ENCODE peak calls at places on chromosome 18, in nine cellular contexts. K, L, J, B, Z, W, S, E and R are unnamed samples.

GRCh38 chr18:56086176-56086575 is 498.2 kb upstream of the TCF4 start:
- DNase-seq in K (no peak), L (no peak), J (no peak), B (no peak), Z (no peak), W (no peak), S (no peak), E (no peak), R (no peak)

GRCh38 chr18:12516049-12516677 is 108.4 kb downstream of the PRELID3A start:
- DNase-seq in K (no peak), L (no peak), J (no peak), B (no peak), Z (no peak), W (no peak), S (no peak), E (no peak), R (no peak)

GRCh38 chr18:64966667-64967066 is 784.1 kb upstream of the CDH7 start:
- DNase-seq in K (no peak), L (no peak), J (no peak), B (no peak), Z (no peak), W (no peak), S (peak), E (no peak), R (peak)

GRCh38 chr18:71485578-71485977 is 1058.6 kb downstream of the CBLN2 start:
- DNase-seq in K (no peak), L (no peak), J (no peak), B (no peak), Z (no peak), W (no peak), S (no peak), E (no peak), R (no peak)

GRCh38 chr18:63155169-63155852 is 164.3 kb downstream of the BCL2 start:
- DNase-seq in K (peak), L (peak), J (peak), B (peak), Z (peak), W (peak), S (peak), E (no peak), R (peak)

GRCh38 chr18:58100154-58100553 is 56.1 kb downstream of the NEDD4L start:
- DNase-seq in K (no peak), L (no peak), J (no peak), B (no peak), Z (no peak), W (no peak), S (no peak), E (no peak), R (no peak)

GRCh38 chr18:25360301-25360899 is 8.4 kb upstream of the ZNF521 start:
- DNase-seq in K (no peak), L (no peak), J (no peak), B (no peak), Z (no peak), W (no peak), S (no peak), E (no peak), R (no peak)

GRCh38 chr18:21134895-21135294 is 23.3 kb upstream of the ROCK1 start:
- DNase-seq in K (no peak), L (no peak), J (no peak), B (no peak), Z (peak), W (no peak), S (no peak), E (no peak), R (no peak)

GRCh38 chr18:8868779-8869415 is 163.5 kb downstream of the MTCL1 start:
- DNase-seq in K (no peak), L (no peak), J (no peak), B (no peak), Z (no peak), W (no peak), S (no peak), E (no peak), R (no peak)

GRCh38 chr18:23307567-23308295 is 145.4 kb upstream of the RIOK3 start:
- DNase-seq in K (no peak), L (no peak), J (no peak), B (no peak), Z (peak), W (peak), S (no peak), E (no peak), R (no peak)

GRCh38 chr18:63869851-63870250 is 17.7 kb upstream of the SERPINB2 start:
- DNase-seq in K (no peak), L (no peak), J (no peak), B (no peak), Z (no peak), W (no peak), S (no peak), E (no peak), R (no peak)

GRCh38 chr18:2538236-2538635 is 33.1 kb downstream of the METTL4 start:
- DNase-seq in K (no peak), L (no peak), J (no peak), B (no peak), Z (no peak), W (no peak), S (no peak), E (no peak), R (no peak)

GRCh38 chr18:6737833-6738232 is 8.3 kb downstream of the ARHGAP28 start:
- DNase-seq in K (no peak), L (no peak), J (no peak), B (no peak), Z (no peak), W (no peak), S (no peak), E (no peak), R (no peak)